ENCODE peak calls at places on chromosomes 13 and 19, in eight cellular contexts. Y is neural progenitor cell, W is ovary, I is hepatocyte, L is colonic mucosa, G is H1, H is AG04450, B is A549. U is an unnamed sample.

GRCh38 chr13:23758783-23759527 is 130.2 kb downstream of the MIPEP start:
- DNase-seq in Y (no peak), W (no peak), I (no peak), L (no peak), G (no peak), H (no peak), B (no peak), U (no peak)

GRCh38 chr13:50365683-50366391 is 350.6 kb downstream of the KCNRG start:
- DNase-seq in Y (no peak), W (no peak), I (peak; percentile 13), L (no peak), G (no peak), H (no peak), B (peak; percentile 59), U (no peak)

GRCh38 chr13:25132984-25133383 is 37.0 kb downstream of the PABPC3 start:
- DNase-seq in Y (no peak), W (no peak), I (no peak), L (no peak), G (no peak), H (no peak), B (no peak), U (no peak)

GRCh38 chr19:6677924-6678689 is 8.1 kb upstream of the TNFSF14 start:
- DNase-seq in Y (peak; percentile 67), W (no peak), I (peak; percentile 35), L (peak; percentile 37), G (no peak), H (no peak), B (peak; percentile 18), U (no peak)

GRCh38 chr19:40445945-40446784 is 2.0 kb upstream of the SERTAD3 start:
- DNase-seq in Y (peak; percentile 78), W (no peak), I (peak; percentile 87), L (peak; percentile 88), G (no peak), H (no peak), B (peak; percentile 73), U (no peak)

GRCh38 chr19:12611361-12611699 is 610 bp downstream of the ZNF791 start:
- DNase-seq in Y (peak; percentile 82), W (peak; percentile 72), I (peak; percentile 89), L (peak; percentile 86), G (no peak), H (peak; percentile 41), B (peak; percentile 75), U (peak; percentile 82)

GRCh38 chr13:28040977-28041376 is 52.5 kb upstream of the URAD start:
- DNase-seq in Y (no peak), W (no peak), I (no peak), L (no peak), G (no peak), H (no peak), B (no peak), U (no peak)

GRCh38 chr19:20028611-20029010 is 10.7 kb downstream of the ZNF682 start:
- DNase-seq in Y (no peak), W (no peak), I (no peak), L (no peak), G (no peak), H (no peak), B (no peak), U (no peak)

GRCh38 chr13:42804244-42804868 is 23.0 kb downstream of the FAM216B start:
- DNase-seq in Y (no peak), W (no peak), I (no peak), L (no peak), G (no peak), H (no peak), B (no peak), U (no peak)

GRCh38 chr19:18612772-18613588 is at the start of gene TMEM59L:
- DNase-seq in Y (peak; percentile 77), W (no peak), I (no peak), L (no peak), G (no peak), H (no peak), B (no peak), U (no peak)

GRCh38 chr19:18616023-18616422 is 3.4 kb downstream of the TMEM59L start:
- DNase-seq in Y (no peak), W (no peak), I (no peak), L (no peak), G (no peak), H (no peak), B (no peak), U (no peak)

GRCh38 chr19:18611327-18612050 is 1.2 kb upstream of the TMEM59L start:
- DNase-seq in Y (peak; percentile 78), W (no peak), I (no peak), L (no peak), G (no peak), H (no peak), B (no peak), U (no peak)

GRCh38 chr19:18612051-18612771 is 459 bp upstream of the TMEM59L start:
- DNase-seq in Y (peak; percentile 36), W (no peak), I (no peak), L (no peak), G (no peak), H (no peak), B (peak; percentile 31), U (no peak)

GRCh38 chr19:18613589-18614234 is 1.0 kb downstream of the TMEM59L start:
- DNase-seq in Y (peak; percentile 52), W (no peak), I (no peak), L (no peak), G (no peak), H (no peak), B (no peak), U (no peak)
- H3K4me3 ChIP-seq in Y (peak overlapping the region; percentile 57), W (no peak overlapping the region), I (no peak overlapping the region), L (no peak overlapping the region), G (peak overlapping the region; percentile 56), H (no peak overlapping the region), B (no peak overlapping the region), U (peak overlapping the region; percentile 83)

GRCh38 chr13:110404321-110404720 is 97.2 kb downstream of the COL4A2 start:
- DNase-seq in Y (no peak), W (no peak), I (no peak), L (no peak), G (no peak), H (no peak), B (no peak), U (peak; percentile 69)

GRCh38 chr13:110400786-110401533 is 93.9 kb downstream of the COL4A2 start:
- DNase-seq in Y (no peak), W (no peak), I (no peak), L (no peak), G (no peak), H (no peak), B (no peak), U (no peak)

GRCh38 chr13:110403315-110403714 is 96.2 kb downstream of the COL4A2 start:
- DNase-seq in Y (no peak), W (no peak), I (no peak), L (no peak), G (no peak), H (peak; percentile 44), B (no peak), U (no peak)

GRCh38 chr13:110403721-110404120 is 96.6 kb downstream of the COL4A2 start:
- DNase-seq in Y (no peak), W (no peak), I (no peak), L (no peak), G (no peak), H (no peak), B (no peak), U (no peak)

DNA sequence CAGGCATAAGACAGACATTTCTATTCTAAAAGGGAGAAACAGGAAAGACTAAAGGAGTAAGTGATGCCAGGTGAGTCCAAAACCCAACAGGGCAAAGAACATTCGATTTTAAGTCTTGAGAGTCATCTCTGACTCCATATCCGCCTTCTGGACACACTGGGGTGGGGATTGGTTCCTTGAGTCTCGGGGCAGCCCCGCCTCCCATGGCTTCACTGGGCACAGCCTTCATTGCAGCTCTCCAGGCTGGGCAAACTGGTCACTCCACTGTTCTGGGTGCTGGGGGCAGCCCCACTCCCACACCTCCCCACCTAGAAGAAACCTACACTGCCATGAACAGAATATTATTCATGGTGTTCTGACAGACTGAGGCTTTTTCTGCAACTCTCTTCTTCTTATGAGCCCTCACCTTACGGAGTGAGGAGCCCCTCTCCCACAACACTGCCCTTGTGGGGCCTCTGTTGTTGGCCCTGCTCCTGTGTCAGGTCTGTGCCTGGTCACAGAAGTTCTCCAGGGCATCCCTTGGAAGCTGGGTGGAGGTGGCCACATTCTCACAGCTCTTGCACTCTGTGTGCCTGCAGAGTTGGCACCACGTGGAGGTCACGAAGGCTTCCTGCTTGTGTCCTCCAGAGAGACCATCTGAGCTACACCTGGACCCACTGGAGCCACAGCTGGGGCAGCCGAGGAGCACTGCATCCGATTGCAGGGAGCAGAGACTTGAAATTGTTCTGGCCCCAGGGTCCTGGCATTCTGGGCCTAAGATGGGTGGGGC is 95.4 kb downstream of the COL4A2 start:
- DNase-seq in Y (no peak), W (no peak), I (no peak), L (no peak), G (no peak), H (no peak), B (no peak), U (peak; percentile 71)
- H3K27ac ChIP-seq in Y (no peak overlapping the region), W (no peak overlapping the region), I (no peak overlapping the region), L (no peak overlapping the region), G (no peak overlapping the region), H (peak overlapping the region; percentile 62), B (peak overlapping the region; percentile 34), U (peak overlapping the region; percentile 98)

GRCh38 chr13:90591927-90592268 is 755.6 kb upstream of the MIR17HG start:
- DNase-seq in Y (no peak), W (no peak), I (no peak), L (no peak), G (no peak), H (no peak), B (no peak), U (no peak)

GRCh38 chr13:90594694-90595093 is 752.8 kb upstream of the MIR17HG start:
- DNase-seq in Y (no peak), W (no peak), I (no peak), L (no peak), G (no peak), H (no peak), B (peak; percentile 13), U (no peak)

GRCh38 chr13:90592943-90593342 is 754.5 kb upstream of the MIR17HG start:
- DNase-seq in Y (no peak), W (no peak), I (no peak), L (no peak), G (no peak), H (no peak), B (no peak), U (no peak)

DNA sequence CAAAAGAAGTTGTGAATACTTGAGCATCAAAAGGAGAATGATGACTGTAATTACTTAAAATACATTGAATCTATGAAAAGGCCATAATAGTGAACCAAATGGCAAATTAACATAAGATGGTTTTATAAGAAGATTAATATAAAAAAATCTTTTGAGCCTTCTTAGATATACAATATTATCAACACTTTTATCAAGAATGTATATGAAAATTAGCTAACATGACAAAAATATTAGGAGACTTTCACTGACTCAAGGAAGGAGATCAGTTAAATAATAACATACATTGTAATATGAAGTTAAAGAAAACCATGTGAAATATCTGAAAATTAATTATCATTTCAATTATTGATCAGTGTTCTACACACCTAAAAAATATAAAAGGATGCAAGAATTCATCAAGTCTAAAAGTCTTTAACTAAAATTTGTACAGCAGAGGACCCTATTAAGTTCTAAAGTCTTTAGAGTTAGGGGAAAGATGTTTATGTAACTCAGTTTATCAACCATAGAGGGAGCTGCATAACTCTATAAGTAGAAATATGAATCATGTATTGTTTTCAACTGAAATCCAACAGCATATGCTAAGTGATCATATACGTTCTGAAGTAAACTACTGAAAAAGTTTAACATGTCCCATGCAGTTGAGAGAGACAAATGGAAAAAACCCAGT is 756.1 kb upstream of the MIR17HG start:
- DNase-seq in Y (no peak), W (no peak), I (no peak), L (no peak), G (no peak), H (no peak), B (no peak), U (no peak)
- TF ChIP-seq CTCF in Y (no peak), W (no peak), I (no peak), L (no peak), G (no peak), H (no peak), B (no peak), U (no peak)

GRCh38 chr19:54201980-54202379 is 1.3 kb downstream of the RPS9 start:
- DNase-seq in Y (no peak), W (no peak), I (no peak), L (no peak), G (no peak), H (no peak), B (no peak), U (no peak)
- H3K4me3 ChIP-seq in Y (peak overlapping the region; percentile 67), W (peak overlapping the region; percentile 56), I (peak overlapping the region; percentile 55), L (peak overlapping the region; percentile 78), G (peak overlapping the region; percentile 91), H (peak overlapping the region; percentile 94), B (peak overlapping the region; percentile 95), U (peak overlapping the region; percentile 80)